ENCODE peak calls at places on chromosome 12, in four cellular contexts. One of them, this sample, is unnamed. For H3K4me1, the result is how much of the 10 kb centered on the place peaks cover.

GRCh38 chr12:72982351-72982750 is 710.2 kb downstream of the TRHDE start:
- DNase-seq in GM12878: no peak
- DNase-seq in K562: no peak
- DNase-seq in HepG2: no peak
- DNase-seq in this sample: no peak

GRCh38 chr12:115149279-115149678 is 465.3 kb upstream of the TBX3 start:
- DNase-seq in GM12878: no peak
- DNase-seq in K562: no peak
- DNase-seq in HepG2: no peak
- DNase-seq in this sample: no peak

GRCh38 chr12:72296389-72296788 is 24.2 kb downstream of the TRHDE start:
- DNase-seq in K562: no peak
- DNase-seq in HepG2: no peak
- DNase-seq in GM12878: no peak
- DNase-seq in this sample: no peak

GRCh38 chr12:67925077-67925476 is 64.2 kb upstream of the IFNG-AS1 start:
- DNase-seq in K562: no peak
- DNase-seq in GM12878: no peak
- DNase-seq in HepG2: no peak
- DNase-seq in this sample: no peak

GRCh38 chr12:123502163-123502562 is 31.4 kb downstream of the RILPL1 start:
- DNase-seq in K562: no peak
- DNase-seq in HepG2: no peak
- DNase-seq in GM12878: no peak
- DNase-seq in this sample: no peak

GRCh38 chr12:122141911-122142725 is 31.9 kb downstream of the IL31 start:
- DNase-seq in GM12878: no peak
- DNase-seq in HepG2: no peak
- DNase-seq in K562: no peak
- DNase-seq in this sample: no peak

GRCh38 chr12:79374543-79374942 is 316.2 kb downstream of the PAWR start:
- DNase-seq in GM12878: no peak
- DNase-seq in HepG2: no peak
- DNase-seq in K562: no peak
- DNase-seq in this sample: no peak

GRCh38 chr12:52815161-52815560 is 1.2 kb upstream of the KRT4 start:
- DNase-seq in GM12878: no peak
- DNase-seq in HepG2: no peak
- DNase-seq in K562: no peak
- DNase-seq in this sample: no peak

GRCh38 chr12:101297661-101298060 is 17.8 kb downstream of the UTP20 start:
- DNase-seq in GM12878: no peak
- DNase-seq in HepG2: no peak
- DNase-seq in K562: no peak
- DNase-seq in this sample: no peak

GRCh38 chr12:68235576-68235975 is 10.0 kb upstream of the IL26 start:
- DNase-seq in HepG2: no peak
- DNase-seq in K562: no peak
- DNase-seq in GM12878: no peak
- DNase-seq in this sample: no peak

GRCh38 chr12:60947533-60947932 is 1312.7 kb upstream of the USP15 start:
- DNase-seq in GM12878: no peak
- DNase-seq in K562: no peak
- DNase-seq in HepG2: no peak
- DNase-seq in this sample: no peak

GRCh38 chr12:69987453-69988102 is 162.6 kb downstream of the MYRFL start:
- DNase-seq in K562: no peak
- DNase-seq in HepG2: peak
- DNase-seq in GM12878: no peak
- DNase-seq in this sample: no peak

GRCh38 chr12:117986705-117987469 is 18.1 kb upstream of the KSR2 start:
- DNase-seq in K562: no peak
- DNase-seq in HepG2: no peak
- DNase-seq in GM12878: no peak
- DNase-seq in this sample: no peak

GRCh38 chr12:131613678-131614077 is 97.2 kb upstream of the SFSWAP start:
- DNase-seq in HepG2: no peak
- DNase-seq in GM12878: no peak
- DNase-seq in K562: no peak
- DNase-seq in this sample: no peak

GRCh38 chr12:131608740-131609665 is 101.9 kb upstream of the SFSWAP start:
- DNase-seq in GM12878: no peak
- DNase-seq in HepG2: peak
- DNase-seq in K562: peak
- DNase-seq in this sample: peak

GRCh38 chr12:14612250-14612649 is 44.6 kb upstream of the PLBD1 start:
- DNase-seq in HepG2: no peak
- DNase-seq in K562: no peak
- DNase-seq in GM12878: no peak
- DNase-seq in this sample: no peak

GRCh38 chr12:100566887-100567637 is 6.4 kb upstream of the GAS2L3 start:
- DNase-seq in GM12878: peak
- DNase-seq in K562: no peak
- DNase-seq in HepG2: no peak
- DNase-seq in this sample: no peak

GRCh38 chr12:40325349-40325960 is 100.7 kb downstream of the LRRK2 start:
- DNase-seq in HepG2: peak
- DNase-seq in GM12878: no peak
- DNase-seq in K562: peak
- DNase-seq in this sample: peak

GRCh38 chr12:118098911-118099671 is 4.7 kb downstream of the VSIG10 start:
- DNase-seq in GM12878: no peak
- DNase-seq in HepG2: no peak
- DNase-seq in K562: no peak
- DNase-seq in this sample: no peak

GRCh38 chr12:121009744-121010143 is 6.5 kb downstream of the C12orf43 start:
- DNase-seq in K562: no peak
- DNase-seq in GM12878: no peak
- DNase-seq in HepG2: peak
- DNase-seq in this sample: no peak

GRCh38 chr12:76259660-76260389 is 88.4 kb downstream of the BBS10 start:
- DNase-seq in GM12878: no peak
- DNase-seq in K562: no peak
- DNase-seq in HepG2: no peak
- DNase-seq in this sample: no peak

GRCh38 chr12:95884998-95885397 is 26.2 kb downstream of the SNRPF start:
- DNase-seq in HepG2: peak
- DNase-seq in GM12878: no peak
- DNase-seq in K562: no peak
- DNase-seq in this sample: no peak

GRCh38 chr12:102673606-102674005 is 193.2 kb upstream of the IGF1 start:
- DNase-seq in HepG2: no peak
- DNase-seq in K562: no peak
- DNase-seq in GM12878: no peak
- DNase-seq in this sample: no peak

GRCh38 chr12:130086248-130086647 is 76.0 kb upstream of the FZD10 start:
- DNase-seq in HepG2: no peak
- DNase-seq in GM12878: no peak
- DNase-seq in K562: no peak
- DNase-seq in this sample: no peak

GRCh38 chr12:49748306-49748705 is 6.9 kb downstream of the TMBIM6 start:
- DNase-seq in HepG2: no peak
- DNase-seq in GM12878: no peak
- DNase-seq in K562: no peak
- DNase-seq in this sample: no peak
- H3K4me1 ChIP-seq in HepG2: half or more
- H3K4me1 ChIP-seq in GM12878: under half
- H3K4me1 ChIP-seq in K562: under half
- H3K4me1 ChIP-seq in this sample: under half

GRCh38 chr12:5497329-5498058 is 65.6 kb downstream of the NTF3 start:
- DNase-seq in HepG2: peak
- DNase-seq in GM12878: no peak
- DNase-seq in K562: no peak
- DNase-seq in this sample: no peak

GRCh38 chr12:5498806-5499205 is 66.9 kb downstream of the NTF3 start:
- DNase-seq in K562: no peak
- DNase-seq in GM12878: no peak
- DNase-seq in HepG2: no peak
- DNase-seq in this sample: no peak

GRCh38 chr12:5500326-5500659 is 68.4 kb downstream of the NTF3 start:
- DNase-seq in HepG2: no peak
- DNase-seq in K562: no peak
- DNase-seq in GM12878: no peak
- DNase-seq in this sample: no peak

GRCh38 chr12:5498081-5498480 is 66.2 kb downstream of the NTF3 start:
- DNase-seq in K562: no peak
- DNase-seq in HepG2: no peak
- DNase-seq in GM12878: no peak
- DNase-seq in this sample: no peak

DNA sequence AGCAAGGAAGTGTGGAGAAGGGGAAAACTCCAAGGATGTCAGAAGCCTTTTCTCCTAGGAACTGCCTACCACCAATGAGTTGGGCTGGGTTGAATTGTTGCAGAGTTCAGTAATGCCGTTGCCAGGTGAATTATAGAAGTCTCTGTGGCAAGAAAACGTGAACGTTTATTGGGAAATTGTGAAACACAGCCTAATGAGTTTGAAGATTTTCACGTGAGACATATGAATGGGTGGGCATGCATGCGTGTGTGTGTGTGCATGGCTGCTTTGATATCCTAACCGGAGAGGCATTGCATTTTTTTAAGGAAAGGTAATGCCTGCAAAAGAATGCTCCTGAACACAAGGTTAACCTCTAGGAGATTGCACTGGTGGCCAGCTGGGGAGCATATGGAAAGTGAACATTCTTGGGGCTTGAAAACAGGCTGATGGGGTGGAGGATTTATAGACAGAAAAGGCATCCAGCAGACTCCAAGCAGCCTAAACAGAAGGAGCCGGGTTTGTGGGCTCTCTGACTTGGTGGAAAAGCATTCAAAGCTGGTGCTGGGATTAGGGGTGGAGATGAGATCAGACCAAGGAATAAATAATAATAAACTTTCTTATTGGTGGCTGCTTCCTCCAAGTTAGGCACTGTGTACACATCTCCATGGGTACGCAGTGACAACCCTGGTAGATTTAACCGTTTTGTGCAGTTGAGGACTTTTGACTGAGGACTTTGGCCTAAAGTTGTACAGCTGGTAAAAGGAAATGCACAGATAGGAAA is 67.8 kb downstream of the NTF3 start:
- DNase-seq in K562: no peak
- DNase-seq in HepG2: no peak
- DNase-seq in GM12878: no peak
- DNase-seq in this sample: no peak
- TF ChIP-seq ZBTB33 in K562: no peak
- TF ChIP-seq ZBTB33 in HepG2: no peak
- TF ChIP-seq ZBTB33 in GM12878: no peak
- TF ChIP-seq ZBTB33 in this sample: no peak

DNA sequence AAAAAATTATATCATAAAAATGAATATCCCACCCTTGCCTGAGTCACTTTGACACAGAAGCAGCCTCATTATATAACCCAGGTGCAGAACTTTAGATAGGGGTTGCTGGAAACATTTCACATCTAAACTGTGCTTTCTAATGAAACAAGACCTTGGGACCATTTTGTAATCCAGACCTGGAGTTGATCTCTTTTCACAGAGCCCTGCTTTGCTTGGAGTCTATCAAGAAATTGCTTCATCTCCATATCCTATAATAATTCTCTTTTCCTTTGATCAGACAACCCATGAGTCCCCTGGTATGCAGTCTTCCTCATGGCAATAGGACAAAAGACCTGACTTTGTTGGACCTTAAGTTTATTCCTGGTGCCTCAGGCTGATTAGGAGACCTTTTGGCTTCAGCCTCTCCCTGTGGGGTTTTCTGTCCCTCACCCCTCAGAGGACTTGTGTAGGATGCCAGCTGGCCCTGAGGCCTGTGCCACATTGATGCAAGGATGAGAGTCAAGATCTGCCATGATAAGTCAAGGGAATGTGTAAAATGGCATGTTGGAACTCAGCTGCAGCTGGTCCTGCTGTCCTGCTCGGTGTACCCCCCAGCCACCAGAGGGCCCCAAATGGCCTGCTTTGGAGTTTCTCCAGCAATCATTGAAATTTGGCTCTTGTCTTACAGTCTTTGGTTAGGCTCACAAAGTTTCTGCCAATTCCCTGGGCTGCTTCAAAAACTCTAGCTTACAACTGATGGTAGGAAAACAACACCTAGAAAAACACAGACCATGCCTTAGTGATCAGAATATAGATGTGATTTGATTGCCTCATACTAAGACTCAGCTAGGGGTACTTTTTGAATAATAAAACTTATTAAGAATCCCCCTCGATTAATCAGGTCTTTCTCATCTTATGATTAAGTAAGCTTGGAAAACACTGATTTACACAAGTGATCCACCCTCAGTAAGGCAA is 76.6 kb downstream of the HSD17B6 start:
- DNase-seq in GM12878: peak
- DNase-seq in K562: peak
- DNase-seq in HepG2: peak
- DNase-seq in this sample: peak
- TF ChIP-seq NFIC in GM12878: no peak
- TF ChIP-seq NFIC in K562: peak
- TF ChIP-seq NFIC in HepG2: no peak
- TF ChIP-seq NFIC in this sample: no peak

GRCh38 chr12:46371718-46372130 is 849 bp downstream of the SLC38A2 start:
- DNase-seq in K562: peak
- DNase-seq in GM12878: no peak
- DNase-seq in HepG2: no peak
- DNase-seq in this sample: peak
- H3K4me1 ChIP-seq in K562: under half
- H3K4me1 ChIP-seq in GM12878: under half
- H3K4me1 ChIP-seq in HepG2: half or more
- H3K4me1 ChIP-seq in this sample: under half

DNA sequence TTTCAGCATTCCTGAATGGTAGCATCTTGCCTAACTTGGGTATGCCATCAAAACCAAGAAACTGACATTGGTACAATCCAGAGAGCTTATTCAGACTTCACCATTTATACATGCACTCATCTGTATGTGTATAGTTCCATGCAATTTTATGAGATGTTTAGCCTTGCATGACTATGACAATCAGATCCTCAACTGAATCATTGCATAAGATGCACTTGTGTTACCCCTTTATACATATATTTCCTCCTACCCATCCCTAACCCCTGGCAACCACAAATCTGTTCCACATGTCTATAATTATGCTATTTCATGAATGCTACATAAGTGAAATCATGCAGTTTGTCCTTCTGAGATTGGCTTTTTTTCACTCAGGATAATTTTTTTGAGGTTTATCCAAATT is 37.0 kb upstream of the PPFIBP1 start:
- DNase-seq in HepG2: no peak
- DNase-seq in K562: no peak
- DNase-seq in GM12878: no peak
- DNase-seq in this sample: no peak
- TF ChIP-seq ZBTB33 in HepG2: no peak
- TF ChIP-seq ZBTB33 in K562: no peak
- TF ChIP-seq ZBTB33 in GM12878: no peak
- TF ChIP-seq ZBTB33 in this sample: no peak

DNA sequence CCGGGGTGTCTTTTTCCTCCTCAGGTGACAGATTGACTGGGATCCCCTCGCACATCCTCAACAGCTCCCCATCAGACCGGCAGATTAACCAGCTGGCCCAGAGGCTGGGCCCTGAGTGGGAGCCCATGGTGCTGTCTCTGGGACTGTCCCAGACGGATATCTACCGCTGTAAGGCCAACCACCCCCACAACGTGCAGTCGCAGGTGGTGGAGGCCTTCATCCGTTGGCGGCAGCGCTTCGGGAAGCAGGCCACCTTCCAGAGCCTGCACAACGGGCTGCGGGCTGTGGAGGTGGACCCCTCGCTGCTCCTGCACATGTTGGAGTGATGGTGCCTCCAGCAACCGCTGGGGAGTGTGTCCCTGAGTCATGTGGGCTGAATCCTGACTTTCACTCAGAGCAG is 172.8 kb downstream of the CRADD start:
- DNase-seq in HepG2: no peak
- DNase-seq in K562: no peak
- DNase-seq in GM12878: no peak
- DNase-seq in this sample: no peak
- TF ChIP-seq NFIC in HepG2: no peak
- TF ChIP-seq NFIC in K562: no peak
- TF ChIP-seq NFIC in GM12878: no peak
- TF ChIP-seq NFIC in this sample: no peak